ENCODE peak calls at places on chromosomes 12 and 14, in six cellular contexts. Z is MV-4-11, G is hypothalamus, X is Calu3, V is stomach, E is HS-27A. B is an unnamed sample.

GRCh38 chr12:132632521-132633228 is 14.1 kb downstream of the P2RX2 start:
- DNase-seq in Z (no peak), G (no peak), X (no peak), V (no peak), E (no peak), B (no peak)

GRCh38 chr14:71618716-71619115 is 313.5 kb upstream of the RGS6 start:
- DNase-seq in Z (no peak), G (no peak), X (no peak), V (no peak), E (no peak), B (no peak)

GRCh38 chr12:58496411-58496810 is 423.9 kb downstream of the LRIG3 start:
- DNase-seq in Z (no peak), G (no peak), X (peak), V (no peak), E (peak), B (no peak)

GRCh38 chr14:66575014-66575413 is 67.1 kb downstream of the GPHN start:
- DNase-seq in Z (no peak), G (no peak), X (no peak), V (no peak), E (no peak), B (no peak)

GRCh38 chr12:56978397-56979138 is 21.2 kb upstream of the RDH16 start:
- DNase-seq in Z (no peak), G (no peak), X (no peak), V (no peak), E (no peak), B (no peak)

GRCh38 chr14:67532606-67532997 is 488 bp upstream of the PLEKHH1 start:
- DNase-seq in Z (no peak), G (no peak), X (no peak), V (no peak), E (no peak), B (no peak)

GRCh38 chr14:70096866-70097265 is 91.9 kb downstream of the SLC8A3 start:
- DNase-seq in Z (peak), G (no peak), X (no peak), V (no peak), E (no peak), B (no peak)

GRCh38 chr12:51749986-51750317 is 98.6 kb downstream of the FIGNL2 start:
- DNase-seq in Z (no peak), G (no peak), X (no peak), V (no peak), E (no peak), B (no peak)

GRCh38 chr12:98737327-98737722 is 92.2 kb downstream of the APAF1 start:
- DNase-seq in Z (no peak), G (no peak), X (no peak), V (no peak), E (no peak), B (no peak)

GRCh38 chr14:69441948-69442347 is 42.6 kb upstream of the PLEKHD1 start:
- DNase-seq in Z (peak), G (no peak), X (no peak), V (no peak), E (no peak), B (no peak)

GRCh38 chr14:68937790-68938514 is 41.1 kb downstream of the ACTN1 start:
- DNase-seq in Z (no peak), G (no peak), X (peak), V (peak), E (no peak), B (no peak)

B was measured in T-helper 22 cell.